ENCODE peak calls at places on chromosomes 1 and 21, in eight cellular contexts. One of them, this sample, is unnamed.

GRCh38 chr1:115088871-115089442 is 346 bp downstream of the TSPAN2 start:
- DNase-seq in A549: no peak
- DNase-seq in tibial nerve: no peak
- DNase-seq in endothelial cell: no peak
- DNase-seq in H9: no peak
- DNase-seq in brain microvascular endothelial cell: no peak
- DNase-seq in HCT116: no peak
- DNase-seq in choroid plexus epithelial cell: no peak
- DNase-seq in this sample: no peak

GRCh38 chr21:45988366-45989347 is 7.1 kb downstream of the COL6A1 start:
- DNase-seq in A549: no peak
- DNase-seq in tibial nerve: peak
- DNase-seq in endothelial cell: peak
- DNase-seq in H9: no peak
- DNase-seq in brain microvascular endothelial cell: no peak
- DNase-seq in HCT116: no peak
- DNase-seq in choroid plexus epithelial cell: no peak
- DNase-seq in this sample: no peak

GRCh38 chr1:245788269-245788668 is 633.5 kb downstream of the KIF26B start:
- DNase-seq in A549: no peak
- DNase-seq in tibial nerve: no peak
- DNase-seq in endothelial cell: no peak
- DNase-seq in H9: no peak
- DNase-seq in brain microvascular endothelial cell: peak
- DNase-seq in HCT116: no peak
- DNase-seq in choroid plexus epithelial cell: peak
- DNase-seq in this sample: no peak

GRCh38 chr1:53350853-53351767 is 23.2 kb upstream of the LRP8 start:
- DNase-seq in A549: no peak
- DNase-seq in tibial nerve: no peak
- DNase-seq in endothelial cell: no peak
- DNase-seq in H9: peak
- DNase-seq in brain microvascular endothelial cell: no peak
- DNase-seq in HCT116: no peak
- DNase-seq in choroid plexus epithelial cell: no peak
- DNase-seq in this sample: no peak

GRCh38 chr1:18939398-18940302 is 16.8 kb downstream of the IFFO2 start:
- DNase-seq in A549: no peak
- DNase-seq in tibial nerve: no peak
- DNase-seq in endothelial cell: no peak
- DNase-seq in H9: no peak
- DNase-seq in brain microvascular endothelial cell: no peak
- DNase-seq in HCT116: no peak
- DNase-seq in choroid plexus epithelial cell: no peak
- DNase-seq in this sample: no peak

GRCh38 chr1:54323324-54323739 is 82.9 kb downstream of the SSBP3 start:
- DNase-seq in A549: no peak
- DNase-seq in tibial nerve: no peak
- DNase-seq in endothelial cell: peak
- DNase-seq in H9: peak
- DNase-seq in brain microvascular endothelial cell: no peak
- DNase-seq in HCT116: no peak
- DNase-seq in choroid plexus epithelial cell: no peak
- DNase-seq in this sample: no peak

GRCh38 chr1:231616667-231617066 is 9.9 kb upstream of the DISC1 start:
- DNase-seq in A549: no peak
- DNase-seq in tibial nerve: no peak
- DNase-seq in endothelial cell: no peak
- DNase-seq in H9: no peak
- DNase-seq in brain microvascular endothelial cell: no peak
- DNase-seq in HCT116: no peak
- DNase-seq in choroid plexus epithelial cell: no peak
- DNase-seq in this sample: no peak

GRCh38 chr1:31663622-31664452 is 19.2 kb upstream of the PEF1 start:
- DNase-seq in A549: peak
- DNase-seq in tibial nerve: no peak
- DNase-seq in endothelial cell: peak
- DNase-seq in H9: peak
- DNase-seq in brain microvascular endothelial cell: peak
- DNase-seq in HCT116: peak
- DNase-seq in choroid plexus epithelial cell: peak
- DNase-seq in this sample: peak

GRCh38 chr1:222824641-222825040 is 9.8 kb downstream of the DISP1 start:
- DNase-seq in A549: no peak
- DNase-seq in tibial nerve: no peak
- DNase-seq in endothelial cell: no peak
- DNase-seq in H9: no peak
- DNase-seq in brain microvascular endothelial cell: no peak
- DNase-seq in HCT116: no peak
- DNase-seq in choroid plexus epithelial cell: no peak
- DNase-seq in this sample: no peak

GRCh38 chr1:37746806-37747205 is 18.1 kb downstream of the EPHA10 start:
- DNase-seq in A549: no peak
- DNase-seq in tibial nerve: no peak
- DNase-seq in endothelial cell: no peak
- DNase-seq in H9: no peak
- DNase-seq in brain microvascular endothelial cell: no peak
- DNase-seq in HCT116: no peak
- DNase-seq in choroid plexus epithelial cell: no peak
- DNase-seq in this sample: no peak

GRCh38 chr1:19640363-19641316 is 3.5 kb upstream of the NBL1 start:
- DNase-seq in A549: peak
- DNase-seq in tibial nerve: no peak
- DNase-seq in endothelial cell: no peak
- DNase-seq in H9: peak
- DNase-seq in brain microvascular endothelial cell: peak
- DNase-seq in HCT116: peak
- DNase-seq in choroid plexus epithelial cell: peak
- DNase-seq in this sample: no peak

GRCh38 chr1:197774691-197775281 is 494 bp downstream of the DENND1B start:
- DNase-seq in A549: peak
- DNase-seq in tibial nerve: no peak
- DNase-seq in endothelial cell: peak
- DNase-seq in H9: peak
- DNase-seq in brain microvascular endothelial cell: no peak
- DNase-seq in HCT116: no peak
- DNase-seq in choroid plexus epithelial cell: peak
- DNase-seq in this sample: peak

GRCh38 chr1:247334378-247335133 is 2.9 kb upstream of the ZNF496 start:
- DNase-seq in A549: no peak
- DNase-seq in tibial nerve: no peak
- DNase-seq in endothelial cell: no peak
- DNase-seq in H9: no peak
- DNase-seq in brain microvascular endothelial cell: no peak
- DNase-seq in HCT116: no peak
- DNase-seq in choroid plexus epithelial cell: no peak
- DNase-seq in this sample: no peak

GRCh38 chr1:151816964-151817730 is 11.9 kb upstream of the LINGO4 start:
- DNase-seq in A549: no peak
- DNase-seq in tibial nerve: no peak
- DNase-seq in endothelial cell: no peak
- DNase-seq in H9: no peak
- DNase-seq in brain microvascular endothelial cell: no peak
- DNase-seq in HCT116: no peak
- DNase-seq in choroid plexus epithelial cell: no peak
- DNase-seq in this sample: no peak

GRCh38 chr1:181057079-181057478 is 23.3 kb downstream of the MR1 start:
- DNase-seq in A549: no peak
- DNase-seq in tibial nerve: no peak
- DNase-seq in endothelial cell: no peak
- DNase-seq in H9: no peak
- DNase-seq in brain microvascular endothelial cell: no peak
- DNase-seq in HCT116: no peak
- DNase-seq in choroid plexus epithelial cell: no peak
- DNase-seq in this sample: no peak

GRCh38 chr1:191022856-191023255 is 545.2 kb upstream of the BRINP3 start:
- DNase-seq in A549: no peak
- DNase-seq in tibial nerve: no peak
- DNase-seq in endothelial cell: no peak
- DNase-seq in H9: no peak
- DNase-seq in brain microvascular endothelial cell: peak
- DNase-seq in HCT116: no peak
- DNase-seq in choroid plexus epithelial cell: peak
- DNase-seq in this sample: no peak

GRCh38 chr1:27045973-27046558 is 33.4 kb upstream of the TENT5B start:
- DNase-seq in A549: peak
- DNase-seq in tibial nerve: peak
- DNase-seq in endothelial cell: peak
- DNase-seq in H9: peak
- DNase-seq in brain microvascular endothelial cell: peak
- DNase-seq in HCT116: peak
- DNase-seq in choroid plexus epithelial cell: peak
- DNase-seq in this sample: no peak

GRCh38 chr21:38790961-38791360 is 14.8 kb upstream of the ETS2 start:
- DNase-seq in A549: no peak
- DNase-seq in tibial nerve: no peak
- DNase-seq in endothelial cell: no peak
- DNase-seq in H9: no peak
- DNase-seq in brain microvascular endothelial cell: no peak
- DNase-seq in HCT116: no peak
- DNase-seq in choroid plexus epithelial cell: no peak
- DNase-seq in this sample: no peak

GRCh38 chr1:209689484-209689883 is 14.3 kb downstream of the G0S2 start:
- DNase-seq in A549: no peak
- DNase-seq in tibial nerve: no peak
- DNase-seq in endothelial cell: no peak
- DNase-seq in H9: no peak
- DNase-seq in brain microvascular endothelial cell: no peak
- DNase-seq in HCT116: no peak
- DNase-seq in choroid plexus epithelial cell: peak
- DNase-seq in this sample: no peak

GRCh38 chr1:168864266-168864665 is 135.3 kb upstream of the DPT start:
- DNase-seq in A549: no peak
- DNase-seq in tibial nerve: no peak
- DNase-seq in endothelial cell: no peak
- DNase-seq in H9: no peak
- DNase-seq in brain microvascular endothelial cell: no peak
- DNase-seq in HCT116: no peak
- DNase-seq in choroid plexus epithelial cell: no peak
- DNase-seq in this sample: no peak

GRCh38 chr1:201394596-201394995 is 4.5 kb downstream of the LAD1 start:
- DNase-seq in A549: no peak
- DNase-seq in tibial nerve: no peak
- DNase-seq in endothelial cell: no peak
- DNase-seq in H9: no peak
- DNase-seq in brain microvascular endothelial cell: no peak
- DNase-seq in HCT116: no peak
- DNase-seq in choroid plexus epithelial cell: no peak
- DNase-seq in this sample: no peak

GRCh38 chr1:100187912-100188311 is 9.9 kb upstream of the LRRC39 start:
- DNase-seq in A549: no peak
- DNase-seq in tibial nerve: no peak
- DNase-seq in endothelial cell: no peak
- DNase-seq in H9: no peak
- DNase-seq in brain microvascular endothelial cell: no peak
- DNase-seq in HCT116: no peak
- DNase-seq in choroid plexus epithelial cell: peak
- DNase-seq in this sample: no peak

GRCh38 chr21:38768385-38769071 is 37.2 kb upstream of the ETS2 start:
- DNase-seq in A549: no peak
- DNase-seq in tibial nerve: no peak
- DNase-seq in endothelial cell: no peak
- DNase-seq in H9: no peak
- DNase-seq in brain microvascular endothelial cell: peak
- DNase-seq in HCT116: no peak
- DNase-seq in choroid plexus epithelial cell: peak
- DNase-seq in this sample: no peak

GRCh38 chr1:56555448-56555847 is 23.9 kb downstream of the PLPP3 start:
- DNase-seq in A549: no peak
- DNase-seq in tibial nerve: no peak
- DNase-seq in endothelial cell: no peak
- DNase-seq in H9: no peak
- DNase-seq in brain microvascular endothelial cell: no peak
- DNase-seq in HCT116: no peak
- DNase-seq in choroid plexus epithelial cell: no peak
- DNase-seq in this sample: no peak

GRCh38 chr1:3002349-3003038 is 18.8 kb upstream of the ACTRT2 start:
- DNase-seq in A549: no peak
- DNase-seq in tibial nerve: no peak
- DNase-seq in endothelial cell: no peak
- DNase-seq in H9: no peak
- DNase-seq in brain microvascular endothelial cell: no peak
- DNase-seq in HCT116: no peak
- DNase-seq in choroid plexus epithelial cell: no peak
- DNase-seq in this sample: no peak

GRCh38 chr1:220818421-220819173 is 31.9 kb downstream of the MTARC1 start:
- DNase-seq in A549: no peak
- DNase-seq in tibial nerve: no peak
- DNase-seq in endothelial cell: no peak
- DNase-seq in H9: peak
- DNase-seq in brain microvascular endothelial cell: peak
- DNase-seq in HCT116: no peak
- DNase-seq in choroid plexus epithelial cell: no peak
- DNase-seq in this sample: no peak

GRCh38 chr1:109298666-109299086 is 8.1 kb downstream of the MYBPHL start:
- DNase-seq in A549: no peak
- DNase-seq in tibial nerve: peak
- DNase-seq in endothelial cell: no peak
- DNase-seq in H9: no peak
- DNase-seq in brain microvascular endothelial cell: peak
- DNase-seq in HCT116: no peak
- DNase-seq in choroid plexus epithelial cell: peak
- DNase-seq in this sample: no peak

GRCh38 chr1:228226956-228227791 is 19.3 kb downstream of the OBSCN start:
- DNase-seq in A549: peak
- DNase-seq in tibial nerve: no peak
- DNase-seq in endothelial cell: no peak
- DNase-seq in H9: no peak
- DNase-seq in brain microvascular endothelial cell: peak
- DNase-seq in HCT116: no peak
- DNase-seq in choroid plexus epithelial cell: peak
- DNase-seq in this sample: peak
- TF ChIP-seq CTCF in A549: no peak
- TF ChIP-seq CTCF in tibial nerve: no peak
- TF ChIP-seq CTCF in endothelial cell: peak
- TF ChIP-seq CTCF in H9: peak
- TF ChIP-seq CTCF in brain microvascular endothelial cell: peak
- TF ChIP-seq CTCF in HCT116: peak
- TF ChIP-seq CTCF in choroid plexus epithelial cell: peak
- TF ChIP-seq CTCF in this sample: peak

GRCh38 chr1:182811975-182812727 is 22.6 kb downstream of the NPL start:
- DNase-seq in A549: no peak
- DNase-seq in tibial nerve: no peak
- DNase-seq in endothelial cell: no peak
- DNase-seq in H9: no peak
- DNase-seq in brain microvascular endothelial cell: no peak
- DNase-seq in HCT116: no peak
- DNase-seq in choroid plexus epithelial cell: no peak
- DNase-seq in this sample: no peak
- TF ChIP-seq CTCF in A549: no peak
- TF ChIP-seq CTCF in tibial nerve: no peak
- TF ChIP-seq CTCF in endothelial cell: no peak
- TF ChIP-seq CTCF in H9: peak
- TF ChIP-seq CTCF in brain microvascular endothelial cell: peak
- TF ChIP-seq CTCF in HCT116: peak
- TF ChIP-seq CTCF in choroid plexus epithelial cell: no peak
- TF ChIP-seq CTCF in this sample: peak

GRCh38 chr1:29396438-29397255 is 160.3 kb downstream of the PTPRU start:
- DNase-seq in A549: no peak
- DNase-seq in tibial nerve: no peak
- DNase-seq in endothelial cell: no peak
- DNase-seq in H9: no peak
- DNase-seq in brain microvascular endothelial cell: peak
- DNase-seq in HCT116: no peak
- DNase-seq in choroid plexus epithelial cell: peak
- DNase-seq in this sample: no peak
- TF ChIP-seq CTCF in A549: no peak
- TF ChIP-seq CTCF in tibial nerve: no peak
- TF ChIP-seq CTCF in endothelial cell: no peak
- TF ChIP-seq CTCF in H9: peak
- TF ChIP-seq CTCF in brain microvascular endothelial cell: peak
- TF ChIP-seq CTCF in HCT116: peak
- TF ChIP-seq CTCF in choroid plexus epithelial cell: peak
- TF ChIP-seq CTCF in this sample: peak

GRCh38 chr1:205321109-205321958 is at the start of gene NUAK2:
- DNase-seq in A549: peak
- DNase-seq in tibial nerve: peak
- DNase-seq in endothelial cell: peak
- DNase-seq in H9: peak
- DNase-seq in brain microvascular endothelial cell: peak
- DNase-seq in HCT116: peak
- DNase-seq in choroid plexus epithelial cell: peak
- DNase-seq in this sample: peak
- TF ChIP-seq CTCF in A549: no peak
- TF ChIP-seq CTCF in tibial nerve: no peak
- TF ChIP-seq CTCF in endothelial cell: no peak
- TF ChIP-seq CTCF in H9: peak
- TF ChIP-seq CTCF in brain microvascular endothelial cell: peak
- TF ChIP-seq CTCF in HCT116: peak
- TF ChIP-seq CTCF in choroid plexus epithelial cell: peak
- TF ChIP-seq CTCF in this sample: no peak